ENCODE peak calls at places on chromosomes 7 and 10, in six cellular contexts. E, Q, P, V, C and K are unnamed samples.

GRCh38 chr7:99597762-99598501 is at the start of gene TMEM225B:
- DNase-seq in E (no peak), Q (no peak), P (no peak), V (no peak), C (no peak), K (no peak)

GRCh38 chr10:34721201-34721840 is 93.8 kb downstream of the PARD3 start:
- DNase-seq in E (peak), Q (peak), P (peak), V (no peak), C (peak), K (no peak)

GRCh38 chr10:32379314-32379949 is 32.5 kb upstream of the EPC1 start:
- DNase-seq in E (peak), Q (peak), P (peak), V (no peak), C (peak), K (no peak)

GRCh38 chr7:78284945-78285344 is 486.4 kb downstream of the PHTF2 start:
- DNase-seq in E (no peak), Q (no peak), P (no peak), V (no peak), C (no peak), K (no peak)

GRCh38 chr10:130550952-130551674 is 414.9 kb downstream of the GLRX3 start:
- DNase-seq in E (no peak), Q (no peak), P (no peak), V (no peak), C (no peak), K (no peak)

GRCh38 chr10:48677625-48678024 is 7.0 kb upstream of the WDFY4 start:
- DNase-seq in E (no peak), Q (no peak), P (no peak), V (no peak), C (no peak), K (no peak)

GRCh38 chr7:100428967-100429636 is 529 bp upstream of the MEPCE start:
- DNase-seq in E (peak), Q (peak), P (peak), V (peak), C (peak), K (peak)

GRCh38 chr10:127450644-127451043 is 98.5 kb upstream of the NPS start:
- DNase-seq in E (no peak), Q (no peak), P (no peak), V (no peak), C (no peak), K (no peak)

GRCh38 chr7:47758546-47758945 is 176.6 kb upstream of the TNS3 start:
- DNase-seq in E (no peak), Q (peak), P (peak), V (no peak), C (no peak), K (no peak)

GRCh38 chr10:119360181-119360921 is 153.0 kb downstream of the GRK5 start:
- DNase-seq in E (no peak), Q (peak), P (no peak), V (no peak), C (peak), K (no peak)

GRCh38 chr10:98416589-98416988 is 1.6 kb upstream of the PYROXD2 start:
- DNase-seq in E (no peak), Q (no peak), P (no peak), V (no peak), C (no peak), K (no peak)

GRCh38 chr10:105952153-105952552 is 1212.4 kb downstream of the SORCS1 start:
- DNase-seq in E (no peak), Q (peak), P (peak), V (peak), C (peak), K (no peak)